ENCODE peak calls at places on chromosome 9, in nine cellular contexts. Y is fibroblast of lung, E is BJ, S is heart left ventricle, H is HFFc6, T is HCT116, F is endothelial cell, N is HL-60, U is MCF 10A. D is an unnamed sample.

GRCh38 chr9:15150939-15151338 is 156.1 kb downstream of the TTC39B start:
- DNase-seq in Y (no peak), E (no peak), S (no peak), H (no peak), T (no peak), F (no peak), N (no peak), U (peak; percentile 42), D (no peak)

GRCh38 chr9:117718701-117719100 is 14.5 kb downstream of the TLR4 start:
- DNase-seq in Y (no peak), E (no peak), S (no peak), H (peak; percentile 55), T (no peak), F (no peak), N (no peak), U (no peak), D (no peak)

GRCh38 chr9:81002242-81002641 is 687.1 kb downstream of the TLE1 start:
- DNase-seq in Y (peak; percentile 73), E (no peak), S (no peak), H (no peak), T (peak; percentile 48), F (no peak), N (no peak), U (peak; percentile 23), D (no peak)

GRCh38 chr9:101028346-101029299 is at the start of gene PLPPR1:
- DNase-seq in Y (peak; percentile 50), E (no peak), S (peak; percentile 37), H (no peak), T (no peak), F (peak; percentile 66), N (no peak), U (no peak), D (no peak)

GRCh38 chr9:72884521-72884920 is 68.3 kb downstream of the ALDH1A1 start:
- DNase-seq in Y (no peak), E (no peak), S (no peak), H (no peak), T (no peak), F (no peak), N (no peak), U (no peak), D (no peak)

GRCh38 chr9:108467653-108468324 is 388.0 kb downstream of the ACTL7B start:
- DNase-seq in Y (peak; percentile 51), E (no peak), S (no peak), H (peak; percentile 50), T (no peak), F (no peak), N (no peak), U (no peak), D (no peak)

GRCh38 chr9:134099123-134099761 is 31.4 kb upstream of the BRD3 start:
- DNase-seq in Y (peak; percentile 4), E (no peak), S (no peak), H (peak; percentile 3), T (peak; percentile 49), F (peak; percentile 26), N (peak; percentile 71), U (peak; percentile 68), D (no peak)

GRCh38 chr9:132609184-132609583 is 26.8 kb downstream of the BARHL1 start:
- DNase-seq in Y (no peak), E (no peak), S (no peak), H (no peak), T (no peak), F (no peak), N (no peak), U (no peak), D (no peak)

GRCh38 chr9:92100237-92100911 is 14.8 kb downstream of the SPTLC1 start:
- DNase-seq in Y (peak; percentile 86), E (peak; percentile 36), S (no peak), H (peak; percentile 73), T (peak; percentile 78), F (no peak), N (no peak), U (peak; percentile 84), D (peak; percentile 24)

GRCh38 chr9:31519011-31519410 is 865.4 kb upstream of the ACO1 start:
- DNase-seq in Y (no peak), E (no peak), S (no peak), H (no peak), T (no peak), F (no peak), N (no peak), U (peak; percentile 4), D (no peak)

GRCh38 chr9:91898451-91899433 is 51.3 kb downstream of the ROR2 start:
- DNase-seq in Y (no peak), E (no peak), S (no peak), H (no peak), T (no peak), F (peak; percentile 58), N (peak; percentile 92), U (peak; percentile 3), D (no peak)

GRCh38 chr9:116585896-116586295 is 101.2 kb upstream of the TRIM32 start:
- DNase-seq in Y (no peak), E (no peak), S (no peak), H (peak; percentile 35), T (no peak), F (no peak), N (no peak), U (no peak), D (no peak)

GRCh38 chr9:118059520-118060278 is 355.5 kb downstream of the TLR4 start:
- DNase-seq in Y (peak; percentile 10), E (no peak), S (peak; percentile 25), H (no peak), T (no peak), F (peak; percentile 39), N (no peak), U (peak; percentile 69), D (no peak)

GRCh38 chr9:94127806-94128205 is 43.5 kb downstream of the PTPDC1 start:
- DNase-seq in Y (no peak), E (no peak), S (no peak), H (no peak), T (no peak), F (no peak), N (no peak), U (no peak), D (no peak)

GRCh38 chr9:69584746-69585145 is 87.4 kb downstream of the APBA1 start:
- DNase-seq in Y (peak; percentile 90), E (no peak), S (no peak), H (peak; percentile 8), T (no peak), F (no peak), N (no peak), U (no peak), D (no peak)

GRCh38 chr9:108655818-108656217 is 200.0 kb downstream of the ACTL7B start:
- DNase-seq in Y (no peak), E (no peak), S (no peak), H (no peak), T (no peak), F (no peak), N (no peak), U (no peak), D (no peak)

GRCh38 chr9:79165006-79165405 is 406.8 kb upstream of the TLE4 start:
- DNase-seq in Y (peak; percentile 77), E (no peak), S (no peak), H (peak; percentile 50), T (no peak), F (no peak), N (no peak), U (peak; percentile 69), D (no peak)

GRCh38 chr9:908806-909205 is 67.3 kb downstream of the DMRT1 start:
- DNase-seq in Y (no peak), E (no peak), S (no peak), H (no peak), T (no peak), F (no peak), N (no peak), U (no peak), D (no peak)

GRCh38 chr9:110936719-110937452 is 101.4 kb downstream of the LPAR1 start:
- DNase-seq in Y (peak; percentile 79), E (peak; percentile 76), S (no peak), H (peak; percentile 84), T (no peak), F (no peak), N (no peak), U (no peak), D (peak; percentile 75)
- TF ChIP-seq CTCF in Y (no peak), E (no peak), S (no peak), H (no peak), T (no peak), F (no peak), N (no peak), U (no peak), D (no peak)

GRCh38 chr9:98240475-98240874 is 15.0 kb downstream of the TBC1D2 start:
- DNase-seq in Y (no peak), E (no peak), S (no peak), H (no peak), T (no peak), F (no peak), N (peak; percentile 68), U (no peak), D (no peak)
- TF ChIP-seq CTCF in Y (no peak), E (no peak), S (no peak), H (no peak), T (no peak), F (no peak), N (no peak), U (no peak), D (no peak)

GRCh38 chr9:135280666-135281065 is 193.2 kb downstream of the OLFM1 start:
- DNase-seq in Y (no peak), E (no peak), S (no peak), H (no peak), T (no peak), F (no peak), N (no peak), U (no peak), D (no peak)

GRCh38 chr9:135282001-135282731 is 194.7 kb downstream of the OLFM1 start:
- DNase-seq in Y (peak; percentile 5), E (no peak), S (peak; percentile 63), H (no peak), T (peak; percentile 27), F (no peak), N (no peak), U (peak; percentile 74), D (no peak)

GRCh38 chr9:135279834-135280393 is 192.4 kb downstream of the OLFM1 start:
- DNase-seq in Y (no peak), E (no peak), S (no peak), H (no peak), T (no peak), F (no peak), N (no peak), U (no peak), D (no peak)

GRCh38 chr9:135281661-135282000 is 194.2 kb downstream of the OLFM1 start:
- DNase-seq in Y (no peak), E (no peak), S (no peak), H (no peak), T (no peak), F (no peak), N (no peak), U (no peak), D (no peak)

GRCh38 chr9:135281151-135281550 is 193.7 kb downstream of the OLFM1 start:
- DNase-seq in Y (no peak), E (no peak), S (no peak), H (no peak), T (no peak), F (peak; percentile 21), N (no peak), U (peak; percentile 17), D (no peak)
- TF ChIP-seq CTCF in Y (no peak), E (no peak), S (no peak), H (no peak), T (peak; percentile 34), F (no peak), N (no peak), U (no peak), D (no peak)

DNA sequence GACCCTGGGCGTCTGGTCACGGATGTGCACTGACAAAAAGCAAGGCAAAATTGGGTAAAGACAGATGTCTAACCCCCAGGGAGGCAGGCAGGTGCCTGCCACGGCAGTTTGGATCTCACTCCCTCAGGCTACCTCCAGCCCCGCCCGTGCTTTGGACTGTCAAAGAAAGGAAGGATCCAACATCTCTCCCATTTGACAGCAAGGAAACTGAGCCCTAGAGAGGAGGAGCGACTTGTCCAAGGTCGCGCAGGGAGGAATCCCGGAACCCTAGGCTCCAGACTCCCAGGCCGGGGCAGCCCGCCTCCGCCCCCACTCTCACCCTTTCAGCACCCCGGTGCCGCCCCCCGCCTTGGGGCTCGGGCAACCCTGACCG is 376 bp downstream of the GOLGA1 start:
- DNase-seq in Y (no peak), E (no peak), S (no peak), H (no peak), T (no peak), F (no peak), N (no peak), U (no peak), D (no peak)
- TF ChIP-seq CTCF in Y (no peak), E (no peak), S (no peak), H (no peak), T (no peak), F (no peak), N (no peak), U (no peak), D (no peak)

D was measured in AG09319.